ENCODE peak calls at places on chromosomes 13 and 19, in seven cellular contexts. V is CD8-positive, alpha-beta memory T cell; F is T-helper 1 cell; I is lung microvascular endothelial cell; W is activated CD4-positive, alpha-beta T cell treated with anti-CD3 and anti-CD28 coated beads, Interleukin-2, amount 10 ng/mL, durations not matched to agents 24 days and 14 days; J is stimulated activated CD4-positive, alpha-beta T cell treated with anti-CD3 and anti-CD28 coated beads, Interleukin-12 subunit alpha, Interleukin-12 subunit beta, amount 100 ng/mL, for 4 hours; N is WTC11. O is an unnamed sample.

GRCh38 chr19:18170714-18171255 is 2.8 kb upstream of the IFI30 start:
- DNase-seq in N (no peak), I (no peak), F (no peak), J (no peak), W (no peak), V (no peak), O (no peak)

GRCh38 chr19:14059093-14059480 is 2.8 kb downstream of the PALM3 start:
- DNase-seq in W (peak; percentile 87), F (peak; percentile 26), V (peak; percentile 62), J (peak; percentile 51), I (peak; percentile 21), N (peak; percentile 78), O (no peak)

GRCh38 chr19:29491491-29491890 is 34.3 kb upstream of the VSTM2B start:
- DNase-seq in N (no peak), V (no peak), J (no peak), W (no peak), F (no peak), I (no peak), O (no peak)

GRCh38 chr19:16078759-16079707 is 2.7 kb downstream of the TPM4 start:
- DNase-seq in I (peak; percentile 96), J (peak; percentile 53), F (peak; percentile 96), N (no peak), W (peak; percentile 92), V (peak; percentile 86), O (peak; percentile 74)

GRCh38 chr13:73421310-73421912 is 362.6 kb downstream of the KLF5 start:
- DNase-seq in I (no peak), V (no peak), W (no peak), N (no peak), J (no peak), F (no peak), O (no peak)

GRCh38 chr13:76380436-76381065 is 505.7 kb downstream of the KCTD12 start:
- DNase-seq in V (no peak), N (no peak), I (no peak), J (no peak), F (no peak), W (no peak), O (no peak)

GRCh38 chr19:7391218-7391670 is 42.5 kb downstream of the ARHGEF18 start:
- DNase-seq in N (no peak), J (no peak), F (no peak), W (no peak), I (peak; percentile 14), V (no peak), O (no peak)

GRCh38 chr13:29511980-29512379 is 83.5 kb downstream of the SLC7A1 start:
- DNase-seq in W (no peak), J (no peak), N (no peak), F (no peak), V (no peak), I (no peak), O (no peak)

GRCh38 chr13:67383358-67383757 is 153.2 kb upstream of the PCDH9 start:
- DNase-seq in I (no peak), N (no peak), W (no peak), F (no peak), J (no peak), V (no peak), O (no peak)

O was measured in BE2C.